ENCODE peak calls at places on chromosomes 6 and 20, in four cellular contexts. J is GM12865, S is choroid plexus epithelial cell, I is hepatocyte. X is an unnamed sample.

GRCh38 chr6:159008656-159009288 is 8.8 kb upstream of the RSPH3 start:
- DNase-seq in J (peak), S (peak), I (peak), X (no peak)

GRCh38 chr6:37882292-37882691 is 62.8 kb downstream of the ZFAND3 start:
- DNase-seq in J (peak), S (peak), I (no peak), X (no peak)

GRCh38 chr6:168709991-168710390 is 269.0 kb downstream of the SMOC2 start:
- DNase-seq in J (no peak), S (no peak), I (no peak), X (no peak)

GRCh38 chr6:125919618-125920017 is 37.0 kb upstream of the HINT3 start:
- DNase-seq in J (peak), S (no peak), I (no peak), X (no peak)

GRCh38 chr6:10883312-10884244 is 1.7 kb upstream of the GCM2 start:
- DNase-seq in J (no peak), S (no peak), I (no peak), X (no peak)

GRCh38 chr6:8175046-8175777 is 72.9 kb upstream of the EEF1E1 start:
- DNase-seq in J (no peak), S (no peak), I (no peak), X (no peak)

GRCh38 chr6:44043479-44044153 is 83.6 kb downstream of the MRPL14 start:
- DNase-seq in J (no peak), S (no peak), I (no peak), X (no peak)

GRCh38 chr6:139979021-139979721 is 604.7 kb upstream of the CITED2 start:
- DNase-seq in J (no peak), S (no peak), I (no peak), X (no peak)

GRCh38 chr6:151620179-151620578 is 126.4 kb downstream of the CCDC170 start:
- DNase-seq in J (no peak), S (no peak), I (no peak), X (no peak)

GRCh38 chr6:125759184-125759902 is 9.9 kb downstream of the HEY2 start:
- DNase-seq in J (no peak), S (no peak), I (no peak), X (no peak)

GRCh38 chr20:51400051-51400926 is 142.2 kb downstream of the NFATC2 start:
- DNase-seq in J (peak), S (peak), I (no peak), X (no peak)

GRCh38 chr20:57237006-57237953 is 29.2 kb downstream of the BMP7 start:
- DNase-seq in J (no peak), S (no peak), I (no peak), X (no peak)

GRCh38 chr6:41546866-41547798 is 951 bp downstream of the FOXP4 start:
- DNase-seq in J (peak), S (peak), I (peak), X (no peak)

GRCh38 chr20:32231245-32231644 is 23.6 kb downstream of the POFUT1 start:
- DNase-seq in J (no peak), S (no peak), I (no peak), X (no peak)

GRCh38 chr6:35804996-35805736 is at the start of gene LHFPL5:
- DNase-seq in J (peak), S (peak), I (peak), X (no peak)

GRCh38 chr6:35568967-35569606 is 56.4 kb upstream of the TULP1 start:
- DNase-seq in J (peak), S (peak), I (peak), X (no peak)

GRCh38 chr20:54108817-54109216 is 38.4 kb upstream of the BCAS1 start:
- DNase-seq in J (no peak), S (no peak), I (no peak), X (no peak)

GRCh38 chr6:118709859-118710350 is 58.5 kb upstream of the CEP85L start:
- DNase-seq in J (peak), S (peak), I (no peak), X (no peak)

GRCh38 chr6:167799033-167799933 is 27.4 kb upstream of the AFDN start:
- DNase-seq in J (no peak), S (peak), I (no peak), X (no peak)

GRCh38 chr6:151288711-151289398 is 49.1 kb downstream of the AKAP12 start:
- DNase-seq in J (no peak), S (no peak), I (no peak), X (no peak)

GRCh38 chr6:124607119-124607627 is 355.1 kb upstream of the RNF217 start:
- DNase-seq in J (no peak), S (no peak), I (no peak), X (no peak)

GRCh38 chr6:150534514-150534913 is 65.2 kb upstream of the PLEKHG1 start:
- DNase-seq in J (no peak), S (no peak), I (no peak), X (no peak)

GRCh38 chr6:132063204-132063603 is 112.0 kb upstream of the CCN2 start:
- DNase-seq in J (no peak), S (peak), I (no peak), X (no peak)

GRCh38 chr6:32843979-32844838 is at the start of gene PSMB8:
- DNase-seq in J (peak), S (peak), I (peak), X (peak)
- TF ChIP-seq CTCF in J (no peak), S (peak), I (peak), X (peak)

GRCh38 chr6:149433405-149433804 is 33.3 kb downstream of the SUMO4 start:
- DNase-seq in J (no peak), S (no peak), I (no peak), X (no peak)
- TF ChIP-seq CTCF in J (no peak), S (no peak), I (no peak), X (no peak)

DNA sequence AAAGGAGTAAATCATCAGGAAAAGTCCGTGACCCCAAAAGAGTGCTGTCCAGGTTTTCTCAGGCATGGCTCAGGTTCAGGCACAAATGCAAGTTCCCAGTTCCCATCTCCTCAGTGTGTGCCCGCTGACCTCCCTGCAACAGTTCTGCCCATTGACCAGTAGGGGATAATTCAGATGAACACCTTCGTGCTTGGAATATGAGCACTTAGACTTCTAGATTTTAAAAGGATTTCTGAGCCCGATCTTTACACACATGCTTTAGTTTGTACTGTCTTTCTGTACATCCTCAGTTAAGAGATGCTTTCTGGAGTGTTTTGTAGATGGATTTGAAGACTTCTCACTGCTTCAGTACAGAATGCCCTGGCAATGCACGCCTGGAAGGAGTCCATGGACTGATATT is 239.7 kb upstream of the PLCB4 start:
- DNase-seq in J (no peak), S (no peak), I (no peak), X (no peak)
- TF ChIP-seq CTCF in J (peak), S (peak), I (no peak), X (no peak)

GRCh38 chr6:19368511-19368910 is 468.7 kb upstream of the ID4 start:
- DNase-seq in J (no peak), S (peak), I (no peak), X (peak)
- TF ChIP-seq CTCF in J (no peak), S (peak), I (no peak), X (peak)